ENCODE peak calls at places on chromosomes 11 and 22, in six cellular contexts. F is neuronal stem cell, D is fibroblast of lung, R is PC-3, Z is GM23338, B is GM23248. S is an unnamed sample.

GRCh38 chr22:46456818-46457163 is 80.6 kb downstream of the CELSR1 start:
- DNase-seq in F (no peak), D (no peak), R (no peak), Z (no peak), B (no peak), S (no peak)

GRCh38 chr11:1773131-1773510 is 9.4 kb upstream of the CTSD start:
- DNase-seq in F (no peak), D (no peak), R (no peak), Z (no peak), B (no peak), S (no peak)

GRCh38 chr11:108135845-108136599 is 14.7 kb downstream of the ACAT1 start:
- DNase-seq in F (no peak), D (peak; percentile 33), R (peak; percentile 57), Z (no peak), B (peak; percentile 56), S (peak; percentile 33)

GRCh38 chr22:38973289-38974169 is 8.6 kb upstream of the APOBEC3B start:
- DNase-seq in F (peak; percentile 52), D (peak; percentile 16), R (peak; percentile 55), Z (peak; percentile 88), B (peak; percentile 51), S (peak; percentile 42)

GRCh38 chr22:31286360-31287255 is 5.7 kb downstream of the PIK3IP1 start:
- DNase-seq in F (no peak), D (no peak), R (no peak), Z (no peak), B (no peak), S (no peak)

GRCh38 chr11:110989734-110990133 is 255.8 kb upstream of the POU2AF2 start:
- DNase-seq in F (no peak), D (peak; percentile 53), R (no peak), Z (no peak), B (peak; percentile 69), S (no peak)

GRCh38 chr11:61406067-61406466 is 13.7 kb downstream of the TMEM216 start:
- DNase-seq in F (no peak), D (no peak), R (no peak), Z (no peak), B (no peak), S (no peak)

GRCh38 chr11:9799901-9800300 is 136.0 kb downstream of the SWAP70 start:
- DNase-seq in F (no peak), D (peak; percentile 28), R (no peak), Z (no peak), B (peak; percentile 53), S (no peak)

GRCh38 chr11:20873054-20873453 is 203.7 kb downstream of the NELL1 start:
- DNase-seq in F (peak; percentile 48), D (no peak), R (peak; percentile 2), Z (peak; percentile 93), B (peak; percentile 8), S (no peak)

GRCh38 chr11:61272731-61273130 is 22.4 kb downstream of the VWCE start:
- DNase-seq in F (no peak), D (no peak), R (no peak), Z (no peak), B (no peak), S (no peak)

GRCh38 chr11:11786771-11787170 is 55.0 kb upstream of the USP47 start:
- DNase-seq in F (no peak), D (peak; percentile 20), R (peak; percentile 53), Z (peak; percentile 50), B (peak; percentile 54), S (no peak)

GRCh38 chr22:31867386-31868153 is 76.8 kb upstream of the YWHAH start:
- DNase-seq in F (no peak), D (no peak), R (peak; percentile 46), Z (peak; percentile 50), B (no peak), S (peak; percentile 66)

GRCh38 chr11:12088047-12088481 is 22.3 kb upstream of the MICAL2 start:
- DNase-seq in F (no peak), D (peak; percentile 83), R (peak; percentile 60), Z (no peak), B (peak; percentile 90), S (peak; percentile 63)

GRCh38 chr22:19889951-19890350 is 35.3 kb upstream of the GNB1L start:
- DNase-seq in F (no peak), D (no peak), R (no peak), Z (no peak), B (no peak), S (no peak)

GRCh38 chr11:16981651-16982194 is 32.5 kb downstream of the PLEKHA7 start:
- DNase-seq in F (peak; percentile 76), D (peak; percentile 85), R (no peak), Z (peak; percentile 51), B (peak; percentile 43), S (peak; percentile 86)

GRCh38 chr22:38097557-38098409 is 12.7 kb downstream of the BAIAP2L2 start:
- DNase-seq in F (peak; percentile 73), D (no peak), R (no peak), Z (peak; percentile 94), B (peak; percentile 40), S (no peak)

GRCh38 chr11:905952-906351 is 4.7 kb downstream of the CHID1 start:
- DNase-seq in F (no peak), D (no peak), R (no peak), Z (no peak), B (no peak), S (no peak)

GRCh38 chr11:126456783-126457542 is 101.5 kb downstream of the ST3GAL4 start:
- DNase-seq in F (no peak), D (no peak), R (no peak), Z (no peak), B (no peak), S (no peak)

GRCh38 chr22:36339171-36340065 is 48.3 kb downstream of the MYH9 start:
- DNase-seq in F (no peak), D (peak; percentile 89), R (no peak), Z (no peak), B (peak; percentile 93), S (no peak)

GRCh38 chr22:32801436-32802290 is at the start of gene TIMP3:
- DNase-seq in F (peak; percentile 69), D (peak; percentile 82), R (no peak), Z (peak; percentile 90), B (peak; percentile 93), S (peak; percentile 87)

GRCh38 chr11:94851864-94852581 is 83.9 kb downstream of the AMOTL1 start:
- DNase-seq in F (no peak), D (no peak), R (peak; percentile 48), Z (no peak), B (no peak), S (no peak)

GRCh38 chr11:100866453-100866852 is 179.4 kb downstream of the ARHGAP42 start:
- DNase-seq in F (no peak), D (no peak), R (no peak), Z (no peak), B (no peak), S (no peak)

GRCh38 chr11:100867601-100868000 is 180.5 kb downstream of the ARHGAP42 start:
- DNase-seq in F (peak; percentile 37), D (no peak), R (no peak), Z (no peak), B (no peak), S (no peak)

GRCh38 chr11:100869328-100869727 is 182.2 kb downstream of the ARHGAP42 start:
- DNase-seq in F (no peak), D (no peak), R (no peak), Z (no peak), B (no peak), S (no peak)

GRCh38 chr11:100863080-100863581 is 176.0 kb downstream of the ARHGAP42 start:
- DNase-seq in F (peak; percentile 8), D (peak; percentile 99), R (peak; percentile 43), Z (peak; percentile 21), B (peak; percentile 81), S (peak; percentile 86)

GRCh38 chr11:100865443-100865842 is 178.4 kb downstream of the ARHGAP42 start:
- DNase-seq in F (no peak), D (no peak), R (peak; percentile 62), Z (no peak), B (no peak), S (no peak)
- H2AFZ ChIP-seq in F (no peak overlapping the region), D (no peak overlapping the region), R (no peak overlapping the region), Z (no peak overlapping the region), B (no peak overlapping the region), S (no peak overlapping the region)

GRCh38 chr11:129018991-129019390 is 76.3 kb upstream of the TP53AIP1 start:
- DNase-seq in F (no peak), D (no peak), R (peak; percentile 71), Z (peak; percentile 18), B (no peak), S (no peak)

GRCh38 chr11:129021295-129021694 is 78.6 kb upstream of the TP53AIP1 start:
- DNase-seq in F (no peak), D (no peak), R (peak; percentile 16), Z (no peak), B (peak; percentile 25), S (no peak)

DNA sequence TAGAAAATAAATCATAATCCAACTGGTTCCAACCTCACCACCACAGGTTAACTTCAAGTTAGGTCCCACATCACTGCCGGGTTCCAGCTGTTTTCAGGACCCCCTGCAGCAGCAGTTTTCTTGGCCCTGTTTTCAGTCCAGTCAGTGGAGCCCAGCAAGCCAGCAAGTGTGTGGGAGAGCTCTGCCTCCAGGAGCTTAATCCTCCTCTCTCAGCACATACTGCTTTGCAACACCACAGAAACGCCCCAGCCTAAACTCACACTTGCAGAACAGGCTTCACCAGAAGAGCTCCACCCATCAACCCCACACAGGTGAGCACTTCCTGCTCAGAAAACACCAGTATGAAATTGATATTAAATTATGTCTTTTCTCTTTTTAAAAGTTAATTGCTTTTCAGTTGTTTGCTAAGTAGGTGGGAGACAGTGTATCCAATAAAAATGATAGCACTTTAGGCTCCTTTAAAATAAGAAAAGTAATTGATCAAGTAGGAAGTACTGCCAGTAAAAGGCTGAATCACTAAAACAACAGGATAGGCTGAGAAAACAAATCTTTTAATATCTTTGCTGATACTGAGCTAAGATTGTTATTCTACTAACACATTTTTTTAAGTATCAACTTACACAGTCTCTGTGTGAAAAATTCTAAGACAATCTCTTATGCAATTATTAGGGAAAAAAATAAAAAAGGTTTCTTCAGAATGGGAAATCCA is 81.5 kb upstream of the TP53AIP1 start:
- DNase-seq in F (peak; percentile 11), D (peak; percentile 25), R (peak; percentile 96), Z (peak; percentile 77), B (no peak), S (peak; percentile 94)
- H3K27ac ChIP-seq in F (no peak overlapping the region), D (no peak overlapping the region), R (peak overlapping the region; percentile 82), Z (no peak overlapping the region), B (no peak overlapping the region), S (peak overlapping the region; percentile 96)

GRCh38 chr11:2991477-2992233 is 474 bp downstream of the NAP1L4 start:
- DNase-seq in F (peak; percentile 58), D (peak; percentile 38), R (no peak), Z (peak; percentile 78), B (peak; percentile 86), S (no peak)
- H2AFZ ChIP-seq in F (peak overlapping the region; percentile 94), D (peak overlapping the region; percentile 36), R (peak overlapping the region; percentile 93), Z (no peak overlapping the region), B (peak overlapping the region; percentile 90), S (peak overlapping the region; percentile 66)

DNA sequence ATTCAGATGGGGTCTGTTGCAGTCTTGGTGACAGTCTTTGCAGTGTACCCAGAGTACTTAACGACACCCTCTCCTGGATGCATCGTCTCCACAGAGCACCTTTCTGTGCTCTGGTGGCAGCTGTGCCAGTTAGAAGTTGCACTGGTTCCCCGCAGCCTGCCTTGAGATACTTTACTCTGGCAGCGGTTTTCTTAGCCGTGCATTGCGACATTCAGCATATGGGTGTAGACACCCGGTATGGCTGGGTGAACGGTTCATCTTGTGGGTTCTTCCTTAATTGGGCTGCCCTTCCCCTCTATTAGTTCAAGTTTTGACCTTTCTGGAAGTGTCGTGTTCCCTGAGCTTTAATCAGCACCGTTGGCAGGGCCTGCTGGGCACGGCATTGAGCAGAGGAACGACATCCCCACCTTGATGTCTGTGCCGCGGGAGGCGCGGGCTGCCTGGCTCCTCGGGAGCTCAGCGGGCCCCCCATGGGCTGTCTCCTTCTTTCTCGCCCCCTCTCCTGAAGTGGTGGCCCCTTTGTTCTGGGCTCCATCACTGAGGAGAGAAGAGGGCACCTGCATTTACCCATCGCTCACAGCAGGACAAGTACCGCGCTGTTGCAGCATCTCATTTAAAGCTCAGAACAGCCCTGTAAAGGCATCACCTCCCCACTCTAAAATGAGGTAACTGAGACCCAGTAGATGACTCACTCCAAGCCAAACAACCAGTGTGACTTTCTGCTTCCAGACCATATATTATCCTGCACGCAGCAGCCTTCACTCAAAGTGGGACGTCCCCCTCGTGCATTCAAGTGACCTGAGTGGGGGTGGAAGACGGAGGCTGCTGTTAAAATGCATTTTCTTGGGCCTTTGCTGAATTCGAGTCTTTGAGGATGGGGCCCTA is 13.3 kb downstream of the FAM83F start:
- DNase-seq in F (no peak), D (no peak), R (no peak), Z (no peak), B (no peak), S (no peak)
- H3K27ac ChIP-seq in F (no peak overlapping the region), D (no peak overlapping the region), R (peak overlapping the region; percentile 54), Z (peak overlapping the region; percentile 14), B (no peak overlapping the region), S (no peak overlapping the region)